ENCODE peak calls at places on chromosomes 5 and 9, in nine cellular contexts. One of them, this sample, is unnamed.

GRCh38 chr5:181045316-181045715 is 5.2 kb downstream of the BTNL9 start:
- DNase-seq in endodermal cell: peak; percentile 40
- DNase-seq in AG09319: no peak
- DNase-seq in KBM-7: no peak
- DNase-seq in activated T-helper 2 cell treated with anti-CD3 and anti-CD28 coated beads, Interferon-gamma antibody, Interleukin-2, Interleukin-4, amounts not matched to agents 10 μg/mL and 5 μg/mL and 100 μg/mL, durations not matched to agents 14 hours and 24 hours and 36 hours: no peak
- DNase-seq in posterior cingulate gyrus: no peak
- DNase-seq in tibial artery: no peak
- DNase-seq in T-helper 1 cell: no peak
- DNase-seq in WTC11: no peak
- DNase-seq in this sample: no peak

GRCh38 chr9:110214090-110214489 is 6.1 kb upstream of the C9orf152 start:
- DNase-seq in activated T-helper 2 cell treated with anti-CD3 and anti-CD28 coated beads, Interferon-gamma antibody, Interleukin-2, Interleukin-4, amounts not matched to agents 10 μg/mL and 5 μg/mL and 100 μg/mL, durations not matched to agents 14 hours and 24 hours and 36 hours: no peak
- DNase-seq in endodermal cell: no peak
- DNase-seq in posterior cingulate gyrus: no peak
- DNase-seq in WTC11: no peak
- DNase-seq in KBM-7: no peak
- DNase-seq in T-helper 1 cell: no peak
- DNase-seq in tibial artery: no peak
- DNase-seq in AG09319: no peak
- DNase-seq in this sample: no peak

GRCh38 chr5:96492654-96493053 is 59.6 kb upstream of the PCSK1 start:
- DNase-seq in activated T-helper 2 cell treated with anti-CD3 and anti-CD28 coated beads, Interferon-gamma antibody, Interleukin-2, Interleukin-4, amounts not matched to agents 10 μg/mL and 5 μg/mL and 100 μg/mL, durations not matched to agents 14 hours and 24 hours and 36 hours: no peak
- DNase-seq in endodermal cell: no peak
- DNase-seq in tibial artery: no peak
- DNase-seq in AG09319: no peak
- DNase-seq in posterior cingulate gyrus: no peak
- DNase-seq in WTC11: no peak
- DNase-seq in KBM-7: no peak
- DNase-seq in T-helper 1 cell: no peak
- DNase-seq in this sample: no peak

GRCh38 chr9:98569070-98569469 is 139.7 kb downstream of the GABBR2 start:
- DNase-seq in T-helper 1 cell: no peak
- DNase-seq in AG09319: no peak
- DNase-seq in activated T-helper 2 cell treated with anti-CD3 and anti-CD28 coated beads, Interferon-gamma antibody, Interleukin-2, Interleukin-4, amounts not matched to agents 10 μg/mL and 5 μg/mL and 100 μg/mL, durations not matched to agents 14 hours and 24 hours and 36 hours: no peak
- DNase-seq in posterior cingulate gyrus: no peak
- DNase-seq in endodermal cell: no peak
- DNase-seq in WTC11: no peak
- DNase-seq in KBM-7: no peak
- DNase-seq in tibial artery: no peak
- DNase-seq in this sample: no peak

GRCh38 chr5:97231025-97231636 is 48.1 kb upstream of the RIOK2 start:
- DNase-seq in posterior cingulate gyrus: no peak
- DNase-seq in endodermal cell: peak; percentile 65
- DNase-seq in activated T-helper 2 cell treated with anti-CD3 and anti-CD28 coated beads, Interferon-gamma antibody, Interleukin-2, Interleukin-4, amounts not matched to agents 10 μg/mL and 5 μg/mL and 100 μg/mL, durations not matched to agents 14 hours and 24 hours and 36 hours: no peak
- DNase-seq in AG09319: peak; percentile 58
- DNase-seq in T-helper 1 cell: peak; percentile 8
- DNase-seq in KBM-7: peak; percentile 69
- DNase-seq in tibial artery: peak; percentile 31
- DNase-seq in WTC11: peak; percentile 14
- DNase-seq in this sample: peak; percentile 86

GRCh38 chr9:135082536-135082935 is 4.9 kb upstream of the OLFM1 start:
- DNase-seq in T-helper 1 cell: no peak
- DNase-seq in WTC11: no peak
- DNase-seq in activated T-helper 2 cell treated with anti-CD3 and anti-CD28 coated beads, Interferon-gamma antibody, Interleukin-2, Interleukin-4, amounts not matched to agents 10 μg/mL and 5 μg/mL and 100 μg/mL, durations not matched to agents 14 hours and 24 hours and 36 hours: no peak
- DNase-seq in endodermal cell: no peak
- DNase-seq in posterior cingulate gyrus: no peak
- DNase-seq in AG09319: no peak
- DNase-seq in KBM-7: no peak
- DNase-seq in tibial artery: no peak
- DNase-seq in this sample: no peak

GRCh38 chr5:160441352-160441781 is 19.7 kb downstream of the PTTG1 start:
- DNase-seq in KBM-7: peak; percentile 40
- DNase-seq in T-helper 1 cell: no peak
- DNase-seq in WTC11: no peak
- DNase-seq in endodermal cell: no peak
- DNase-seq in tibial artery: no peak
- DNase-seq in AG09319: no peak
- DNase-seq in activated T-helper 2 cell treated with anti-CD3 and anti-CD28 coated beads, Interferon-gamma antibody, Interleukin-2, Interleukin-4, amounts not matched to agents 10 μg/mL and 5 μg/mL and 100 μg/mL, durations not matched to agents 14 hours and 24 hours and 36 hours: no peak
- DNase-seq in posterior cingulate gyrus: no peak
- DNase-seq in this sample: no peak

GRCh38 chr5:143564417-143564816 is 160.9 kb upstream of the NR3C1 start:
- DNase-seq in AG09319: no peak
- DNase-seq in KBM-7: no peak
- DNase-seq in WTC11: no peak
- DNase-seq in endodermal cell: no peak
- DNase-seq in activated T-helper 2 cell treated with anti-CD3 and anti-CD28 coated beads, Interferon-gamma antibody, Interleukin-2, Interleukin-4, amounts not matched to agents 10 μg/mL and 5 μg/mL and 100 μg/mL, durations not matched to agents 14 hours and 24 hours and 36 hours: no peak
- DNase-seq in posterior cingulate gyrus: no peak
- DNase-seq in tibial artery: no peak
- DNase-seq in T-helper 1 cell: no peak
- DNase-seq in this sample: no peak

GRCh38 chr5:82285206-82285605 is 7.1 kb upstream of the RPS23 start:
- DNase-seq in posterior cingulate gyrus: no peak
- DNase-seq in AG09319: no peak
- DNase-seq in KBM-7: no peak
- DNase-seq in endodermal cell: no peak
- DNase-seq in T-helper 1 cell: no peak
- DNase-seq in WTC11: no peak
- DNase-seq in activated T-helper 2 cell treated with anti-CD3 and anti-CD28 coated beads, Interferon-gamma antibody, Interleukin-2, Interleukin-4, amounts not matched to agents 10 μg/mL and 5 μg/mL and 100 μg/mL, durations not matched to agents 14 hours and 24 hours and 36 hours: no peak
- DNase-seq in tibial artery: no peak
- DNase-seq in this sample: no peak

GRCh38 chr5:149605998-149606721 is 24.9 kb downstream of the ARHGEF37 start:
- DNase-seq in AG09319: peak; percentile 56
- DNase-seq in KBM-7: no peak
- DNase-seq in tibial artery: peak; percentile 46
- DNase-seq in endodermal cell: no peak
- DNase-seq in WTC11: no peak
- DNase-seq in posterior cingulate gyrus: no peak
- DNase-seq in T-helper 1 cell: no peak
- DNase-seq in activated T-helper 2 cell treated with anti-CD3 and anti-CD28 coated beads, Interferon-gamma antibody, Interleukin-2, Interleukin-4, amounts not matched to agents 10 μg/mL and 5 μg/mL and 100 μg/mL, durations not matched to agents 14 hours and 24 hours and 36 hours: no peak
- DNase-seq in this sample: peak; percentile 75

This sample was measured in astrocyte of the spinal cord.